ENCODE peak calls at places on chromosome 5, in five cellular contexts. S, Y, N, Q and U are unnamed samples.
A peak's percentile ranks its signal among the peaks of the same experiment; 100 is the strongest.

GRCh38 chr5:112634796-112635195 is 102.9 kb upstream of the APC start:
- DNase-seq in N (no peak), S (no peak), Y (no peak), Q (no peak), U (no peak)

GRCh38 chr5:154513669-154514084 is 35.6 kb upstream of the HAND1 start:
- DNase-seq in S (no peak), Y (no peak), N (no peak), Q (no peak), U (no peak)

GRCh38 chr5:113106821-113107220 is 130.2 kb downstream of the DCP2 start:
- DNase-seq in S (no peak), N (no peak), Y (no peak), Q (no peak), U (no peak)

GRCh38 chr5:79173626-79174025 is 62.0 kb downstream of the BHMT start:
- DNase-seq in N (no peak), Q (no peak), Y (no peak), S (peak; percentile 90), U (no peak)

GRCh38 chr5:75656311-75657003 is 45.2 kb downstream of the ANKDD1B start:
- DNase-seq in Q (peak; percentile 53), N (no peak), S (peak; percentile 80), Y (peak; percentile 68), U (peak; percentile 66)

GRCh38 chr5:110043025-110043424 is 353.3 kb downstream of the MAN2A1 start:
- DNase-seq in Y (no peak), N (no peak), S (no peak), Q (no peak), U (no peak)

GRCh38 chr5:160805376-160805775 is 46.6 kb downstream of the ATP10B start:
- DNase-seq in Y (peak; percentile 97), S (no peak), Q (no peak), N (no peak), U (no peak)

GRCh38 chr5:149254506-149254905 is 17.2 kb upstream of the AFAP1L1 start:
- DNase-seq in Q (no peak), Y (no peak), N (no peak), S (no peak), U (peak; percentile 23)

GRCh38 chr5:178247481-178248456 is 15.2 kb upstream of the PHYKPL start:
- DNase-seq in N (no peak), Y (no peak), Q (no peak), S (no peak), U (no peak)

GRCh38 chr5:90144625-90145327 is 264.8 kb downstream of the CETN3 start:
- DNase-seq in N (no peak), Y (no peak), S (no peak), Q (no peak), U (no peak)

GRCh38 chr5:125394661-125395280 is 648.3 kb upstream of the ZNF608 start:
- DNase-seq in S (peak; percentile 86), Q (no peak), N (no peak), Y (no peak), U (peak; percentile 57)

GRCh38 chr5:43785198-43785597 is 182.2 kb downstream of the NNT start:
- DNase-seq in Q (no peak), S (no peak), Y (no peak), N (no peak), U (no peak)

GRCh38 chr5:138241688-138242547 is 28.8 kb upstream of the CDC23 start:
- DNase-seq in S (no peak), Q (no peak), Y (peak; percentile 44), N (no peak), U (no peak)

GRCh38 chr5:171309276-171309525 is 153 bp downstream of the TLX3 start:
- DNase-seq in Q (no peak), Y (no peak), S (no peak), N (no peak), U (no peak)

GRCh38 chr5:2550479-2550878 is 201.0 kb downstream of the IRX2 start:
- DNase-seq in Y (no peak), Q (no peak), S (no peak), N (no peak), U (no peak)

GRCh38 chr5:103476776-103477175 is 85.8 kb downstream of the NUDT12 start:
- DNase-seq in Q (no peak), S (peak; percentile 13), Y (no peak), N (no peak), U (no peak)

GRCh38 chr5:143494162-143494561 is 90.7 kb upstream of the NR3C1 start:
- DNase-seq in N (no peak), S (peak; percentile 87), Q (no peak), Y (peak; percentile 4), U (no peak)

GRCh38 chr5:80189701-80190100 is 66.1 kb downstream of the SERINC5 start:
- DNase-seq in S (no peak), Q (no peak), N (no peak), Y (no peak), U (no peak)

GRCh38 chr5:6827815-6828214 is 114.6 kb downstream of the TENT4A start:
- DNase-seq in N (no peak), Q (no peak), Y (no peak), S (no peak), U (no peak)

GRCh38 chr5:15645376-15645775 is 145.4 kb downstream of the FBXL7 start:
- DNase-seq in S (peak; percentile 29), Y (no peak), N (no peak), Q (no peak), U (no peak)

GRCh38 chr5:90747693-90748092 is 189.1 kb downstream of the ADGRV1 start:
- DNase-seq in N (no peak), Y (no peak), S (peak; percentile 33), Q (no peak), U (no peak)

GRCh38 chr5:171681667-171682066 is 104.0 kb upstream of the SMIM23 start:
- DNase-seq in S (peak; percentile 17), Y (no peak), Q (no peak), N (no peak), U (no peak)

GRCh38 chr5:76657683-76658311 is 34.6 kb upstream of the F2RL2 start:
- DNase-seq in S (no peak), N (no peak), Y (no peak), Q (no peak), U (no peak)

GRCh38 chr5:90113108-90113507 is 296.4 kb downstream of the CETN3 start:
- DNase-seq in Q (no peak), N (no peak), Y (no peak), S (no peak), U (no peak)

GRCh38 chr5:52668544-52669185 is 119.1 kb upstream of the ITGA1 start:
- DNase-seq in N (no peak), Q (peak; percentile 11), Y (no peak), S (no peak), U (no peak)

GRCh38 chr5:172113036-172113435 is 75.0 kb downstream of the STK10 start:
- DNase-seq in Q (no peak), S (no peak), Y (peak; percentile 25), N (no peak), U (no peak)

GRCh38 chr5:177557041-177557647 is 2.8 kb upstream of the FAM193B start:
- DNase-seq in Q (no peak), Y (no peak), N (no peak), S (peak; percentile 27), U (no peak)

GRCh38 chr5:2996248-2996647 is 244.8 kb upstream of the IRX2 start:
- DNase-seq in Y (no peak), N (no peak), Q (no peak), S (no peak), U (no peak)

GRCh38 chr5:59276886-59277514 is 616.5 kb downstream of the PDE4D start:
- DNase-seq in S (peak; percentile 18), N (no peak), Q (no peak), Y (no peak), U (no peak)

GRCh38 chr5:88269222-88269771 is 652 bp upstream of the TMEM161B start:
- DNase-seq in N (no peak), Q (peak; percentile 29), S (peak; percentile 45), Y (peak; percentile 44), U (peak; percentile 48)

GRCh38 chr5:2776338-2777302 is 25.1 kb upstream of the IRX2 start:
- DNase-seq in Q (no peak), S (no peak), Y (no peak), N (no peak), U (no peak)

GRCh38 chr5:170219615-170220014 is 13.2 kb upstream of the C5orf58 start:
- DNase-seq in S (peak; percentile 79), Q (no peak), Y (no peak), N (no peak), U (peak; percentile 71)

GRCh38 chr5:60541980-60542379 is 158.0 kb downstream of the DEPDC1B start:
- DNase-seq in Q (no peak), Y (no peak), S (no peak), N (no peak), U (no peak)

GRCh38 chr5:22605473-22605872 is 247.7 kb downstream of the CDH12 start:
- DNase-seq in S (no peak), N (no peak), Q (no peak), Y (no peak), U (no peak)

GRCh38 chr5:95731571-95732554 is 727 bp downstream of the RHOBTB3 start:
- DNase-seq in Y (no peak), N (peak; percentile 3), Q (peak; percentile 72), S (peak; percentile 23), U (peak; percentile 40)

GRCh38 chr5:122533825-122534224 is 221.8 kb downstream of the SNCAIP start:
- DNase-seq in N (no peak), Y (no peak), S (no peak), Q (no peak), U (no peak)

GRCh38 chr5:1375871-1376850 is 31.3 kb upstream of the CLPTM1L start:
- DNase-seq in N (no peak), Q (no peak), S (no peak), Y (no peak), U (no peak)

GRCh38 chr5:75037106-75037505 is 15.3 kb downstream of the GCNT4 start:
- DNase-seq in Y (no peak), N (no peak), S (peak; percentile 100), Q (peak; percentile 16), U (peak; percentile 91)

GRCh38 chr5:87119588-87119987 is 148.1 kb upstream of the RASA1 start:
- DNase-seq in Y (no peak), Q (no peak), S (peak; percentile 45), N (no peak), U (no peak)